ENCODE peak calls at places on chromosome 11, in four cellular contexts. Q is Peyer's patch, H is ovary, B is testis. T is an unnamed sample.
A peak's percentile ranks its signal among the peaks of the same experiment; 100 is the strongest.

GRCh38 chr11:57761301-57762234 is at the start of gene CTNND1:
- DNase-seq in B (peak; percentile 95), H (peak; percentile 85), Q (peak; percentile 48), T (peak; percentile 91)

GRCh38 chr11:45543808-45544422 is 121.5 kb downstream of the CHST1 start:
- DNase-seq in B (no peak), Q (no peak), H (no peak), T (peak; percentile 20)

GRCh38 chr11:134864233-134864967 is 452.4 kb upstream of the B3GAT1 start:
- DNase-seq in Q (no peak), B (no peak), H (no peak), T (no peak)

GRCh38 chr11:40130427-40130826 is 1329.0 kb downstream of the LRRC4C start:
- DNase-seq in H (no peak), Q (no peak), B (peak; percentile 17), T (no peak)

GRCh38 chr11:109303342-109303741 is 118.6 kb upstream of the C11orf87 start:
- DNase-seq in H (no peak), Q (no peak), B (no peak), T (no peak)

GRCh38 chr11:36540998-36541397 is 26.8 kb upstream of the RAG1 start:
- DNase-seq in H (no peak), Q (no peak), B (peak; percentile 82), T (peak; percentile 8)

GRCh38 chr11:101797335-101797734 is 117.5 kb upstream of the CEP126 start:
- DNase-seq in H (no peak), Q (no peak), B (no peak), T (no peak)

GRCh38 chr11:80873309-80873999 is 1432.6 kb upstream of the TENM4 start:
- DNase-seq in B (no peak), H (no peak), Q (no peak), T (no peak)

GRCh38 chr11:132559371-132560036 is 972.8 kb downstream of the OPCML start:
- DNase-seq in B (no peak), Q (no peak), H (no peak), T (no peak)
- TF ChIP-seq POLR2A in B (no peak), Q (no peak), H (no peak), T (no peak)

DNA sequence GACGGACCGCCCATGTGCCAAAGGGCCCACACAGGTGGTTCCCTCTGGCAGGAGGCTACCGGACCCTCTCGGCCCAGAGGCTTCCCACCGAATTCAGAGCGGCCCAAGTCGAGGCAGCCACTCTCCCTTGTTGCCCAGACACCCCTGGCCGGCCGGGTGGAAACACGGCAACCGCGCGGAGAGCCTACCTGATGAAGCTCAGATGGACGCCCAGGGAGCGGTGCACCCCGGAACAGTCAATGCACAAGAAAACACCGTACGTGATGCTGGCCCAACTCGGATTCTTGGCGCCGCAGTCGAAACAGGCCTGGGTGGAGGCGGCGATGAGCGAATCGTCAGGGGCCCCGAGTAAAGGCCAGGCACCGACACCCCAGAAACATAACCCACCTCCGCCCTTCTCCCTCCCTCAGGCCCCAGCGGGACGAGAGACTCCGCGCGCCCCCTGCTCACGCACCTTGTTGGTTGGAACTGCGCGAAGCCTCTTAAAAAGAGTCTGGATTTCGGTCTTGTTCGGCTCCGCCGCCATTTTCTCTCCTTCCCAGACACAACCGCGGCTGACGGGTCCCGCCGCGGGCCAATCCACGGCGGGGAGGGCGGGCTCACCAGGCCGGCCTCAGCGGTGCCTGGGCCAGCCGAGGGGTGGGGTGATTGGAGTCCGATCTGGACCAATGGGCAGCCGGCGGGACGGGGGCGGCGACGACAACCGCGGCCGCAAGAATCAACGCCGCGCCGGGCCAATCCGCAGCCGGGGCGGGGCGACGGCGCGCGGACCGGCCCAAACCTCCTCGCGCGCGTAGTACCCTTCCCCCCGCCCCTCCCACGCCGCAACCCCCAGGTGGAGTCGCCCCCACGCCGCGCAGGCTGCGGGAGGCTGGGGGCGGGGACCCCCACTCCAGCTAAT is at the start of gene ARFGAP2:
- DNase-seq in B (peak; percentile 99), Q (peak; percentile 96), H (peak; percentile 98), T (peak; percentile 98)
- TF ChIP-seq POLR2A in B (no peak), Q (peak; percentile 28), H (peak; percentile 62), T (no peak)

GRCh38 chr11:914747-915493 is 4.3 kb upstream of the CHID1 start:
- DNase-seq in Q (no peak), B (peak; percentile 61), H (no peak), T (peak; percentile 40)
- TF ChIP-seq POLR2A in Q (no peak), B (no peak), H (no peak), T (no peak)

GRCh38 chr11:10931761-10932700 is 74.2 kb upstream of the ZBED5 start:
- DNase-seq in B (peak; percentile 74), H (peak; percentile 71), Q (no peak), T (no peak)

GRCh38 chr11:10930224-10930960 is 72.5 kb upstream of the ZBED5 start:
- DNase-seq in B (peak; percentile 36), Q (no peak), H (no peak), T (peak; percentile 30)

GRCh38 chr11:10932976-10933375 is 75.1 kb upstream of the ZBED5 start:
- DNase-seq in B (no peak), H (no peak), Q (no peak), T (no peak)

GRCh38 chr11:10933455-10934292 is 75.8 kb upstream of the ZBED5 start:
- DNase-seq in Q (peak; percentile 82), B (peak; percentile 96), H (peak; percentile 92), T (peak; percentile 95)

GRCh38 chr11:10930961-10931760 is 73.3 kb upstream of the ZBED5 start:
- DNase-seq in B (peak; percentile 72), Q (peak; percentile 20), H (peak; percentile 88), T (peak; percentile 70)
- TF ChIP-seq POLR2A in B (no peak), Q (peak; percentile 8), H (peak; percentile 37), T (peak; percentile 59)

GRCh38 chr11:75023446-75024067 is 34.8 kb downstream of the NEU3 start:
- DNase-seq in B (no peak), Q (no peak), H (no peak), T (no peak)
- TF ChIP-seq POLR2A in B (no peak), Q (no peak), H (no peak), T (no peak)

GRCh38 chr11:8008212-8008611 is 21.1 kb downstream of the EIF3F start:
- DNase-seq in Q (no peak), H (no peak), B (no peak), T (no peak)

GRCh38 chr11:8009856-8010255 is 22.7 kb downstream of the EIF3F start:
- DNase-seq in Q (no peak), B (no peak), H (no peak), T (no peak)

GRCh38 chr11:8013833-8014232 is 26.7 kb downstream of the EIF3F start:
- DNase-seq in B (no peak), H (no peak), Q (no peak), T (no peak)

GRCh38 chr11:8011981-8012444 is 24.9 kb downstream of the EIF3F start:
- DNase-seq in H (no peak), Q (no peak), B (no peak), T (no peak)

GRCh38 chr11:8011383-8011782 is 24.2 kb downstream of the EIF3F start:
- DNase-seq in B (no peak), Q (no peak), H (no peak), T (no peak)
- TF ChIP-seq POLR2A in B (no peak), Q (no peak), H (no peak), T (no peak)

DNA sequence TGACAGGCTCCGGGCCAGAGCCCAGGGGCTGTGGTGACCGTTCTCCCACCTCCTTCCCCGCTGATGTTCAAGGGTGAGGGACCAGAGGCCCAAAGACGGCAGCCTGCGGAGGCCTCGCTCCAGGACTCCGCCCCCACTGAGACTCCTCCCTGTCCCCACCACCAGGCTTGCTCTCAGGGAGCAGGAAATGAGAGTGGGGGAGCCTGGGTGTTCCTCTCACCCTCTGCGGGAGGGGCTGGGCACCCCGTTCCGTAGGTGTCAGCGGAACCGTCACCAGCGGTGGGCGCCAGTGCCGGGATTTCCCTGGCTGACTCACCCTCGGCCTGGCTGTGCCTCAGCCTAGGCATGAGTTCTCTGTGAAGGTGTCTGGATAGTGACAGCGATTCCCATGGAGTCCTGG is 15.7 kb downstream of the DAGLA start:
- DNase-seq in B (peak; percentile 70), H (peak; percentile 81), Q (peak; percentile 55), T (peak; percentile 61)
- TF ChIP-seq POLR2A in B (no peak), H (no peak), Q (no peak), T (no peak)

DNA sequence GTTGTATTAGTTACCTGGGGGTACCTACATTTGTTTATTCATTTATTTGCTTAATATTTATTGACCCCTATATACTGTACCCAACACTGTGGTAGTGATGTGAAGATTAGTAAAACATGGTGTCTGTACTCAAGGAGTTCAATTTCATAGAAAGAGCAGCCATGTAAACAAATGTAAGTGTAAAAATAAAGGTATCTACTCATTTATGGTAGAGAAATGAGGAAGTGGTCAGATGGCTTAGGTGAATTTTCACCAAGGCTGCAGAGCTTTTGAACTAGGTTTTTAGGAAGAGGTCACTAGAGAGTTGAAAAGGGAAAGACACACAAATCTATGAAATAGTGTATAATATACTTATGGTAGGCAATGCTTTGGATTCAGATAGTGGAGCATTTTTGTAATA is 11.1 kb downstream of the CTR9 start:
- DNase-seq in H (no peak), Q (no peak), B (no peak), T (no peak)
- TF ChIP-seq POLR2A in H (no peak), Q (no peak), B (no peak), T (no peak)

GRCh38 chr11:122600290-122600689 is 55.2 kb upstream of the UBASH3B start:
- DNase-seq in B (no peak), Q (no peak), H (no peak), T (no peak)

GRCh38 chr11:122598971-122599370 is 56.6 kb upstream of the UBASH3B start:
- DNase-seq in B (no peak), Q (no peak), H (no peak), T (no peak)

GRCh38 chr11:122601131-122602125 is 54.1 kb upstream of the UBASH3B start:
- DNase-seq in H (no peak), Q (no peak), B (peak; percentile 18), T (no peak)

GRCh38 chr11:122599434-122599833 is 56.1 kb upstream of the UBASH3B start:
- DNase-seq in B (no peak), Q (no peak), H (no peak), T (no peak)

GRCh38 chr11:122604626-122605025 is 50.9 kb upstream of the UBASH3B start:
- DNase-seq in Q (no peak), H (no peak), B (no peak), T (no peak)
- TF ChIP-seq POLR2A in Q (no peak), H (no peak), B (no peak), T (no peak)

GRCh38 chr11:125586618-125587017 is 6.0 kb upstream of the STT3A start:
- DNase-seq in Q (no peak), B (no peak), H (no peak), T (no peak)

GRCh38 chr11:125588505-125588904 is 4.1 kb upstream of the STT3A start:
- DNase-seq in Q (no peak), B (no peak), H (no peak), T (no peak)

GRCh38 chr11:125587480-125587879 is 5.2 kb upstream of the STT3A start:
- DNase-seq in H (no peak), Q (no peak), B (no peak), T (no peak)

GRCh38 chr11:125583496-125583895 is 9.2 kb upstream of the STT3A start:
- DNase-seq in H (no peak), B (no peak), Q (no peak), T (no peak)

DNA sequence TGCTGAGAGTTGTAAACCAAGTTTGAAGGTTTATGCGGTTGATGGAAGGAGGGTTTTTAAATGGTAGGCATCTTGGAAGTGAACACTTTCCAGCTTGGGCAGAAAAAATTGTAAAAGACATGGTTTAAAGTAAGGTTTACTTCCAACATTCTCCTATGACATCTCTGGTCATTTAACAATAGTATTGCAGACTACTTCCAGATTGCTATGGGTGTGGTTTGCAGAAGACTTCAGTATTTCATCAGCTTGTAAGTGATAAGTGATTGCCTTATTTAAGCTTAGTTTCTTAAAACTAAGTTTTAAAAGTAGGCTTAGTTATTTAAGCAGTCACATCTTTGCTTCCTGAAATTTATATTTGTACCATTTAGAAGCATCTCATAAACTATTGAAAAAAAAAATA is 7.2 kb upstream of the STT3A start:
- DNase-seq in H (no peak), B (no peak), Q (no peak), T (no peak)
- TF ChIP-seq POLR2A in H (no peak), B (no peak), Q (no peak), T (no peak)

T was measured in thyroid gland.